ENCODE peak calls at places on chromosome 1, in ten cellular contexts. R is A549, M is tibial nerve, Y is retinal pigment epithelial cell, X is cardiac fibroblast, D is AG04449, P is heart left ventricle, B is psoas muscle, T is bronchial epithelial cell, H is nephron progenitor cell. S is an unnamed sample.

GRCh38 chr1:60503216-60503615 is 429.6 kb upstream of the C1orf87 start:
- DNase-seq in R (no peak), M (no peak), Y (no peak), X (no peak), D (no peak), P (no peak), B (no peak), T (no peak), H (no peak), S (no peak)

GRCh38 chr1:58293388-58293787 is 253.1 kb downstream of the OMA1 start:
- DNase-seq in R (no peak), M (no peak), Y (no peak), X (no peak), D (no peak), P (no peak), B (no peak), T (no peak), H (no peak), S (no peak)

GRCh38 chr1:162720996-162721395 is 69.5 kb upstream of the HSD17B7 start:
- DNase-seq in R (no peak), M (no peak), Y (no peak), X (no peak), D (no peak), P (no peak), B (no peak), T (no peak), H (no peak), S (peak)

GRCh38 chr1:9518454-9518998 is 20.7 kb upstream of the SLC25A33 start:
- DNase-seq in R (no peak), M (no peak), Y (no peak), X (no peak), D (no peak), P (no peak), B (peak), T (no peak), H (no peak), S (no peak)

GRCh38 chr1:21570528-21570875 is 61.3 kb downstream of the ALPL start:
- DNase-seq in R (no peak), M (no peak), Y (no peak), X (no peak), D (no peak), P (no peak), B (no peak), T (no peak), H (no peak), S (no peak)

GRCh38 chr1:236535656-236536293 is 12.0 kb downstream of the LGALS8 start:
- DNase-seq in R (no peak), M (no peak), Y (no peak), X (no peak), D (no peak), P (no peak), B (no peak), T (no peak), H (no peak), S (no peak)

GRCh38 chr1:184112176-184112948 is 60.8 kb downstream of the TSEN15 start:
- DNase-seq in R (no peak), M (no peak), Y (no peak), X (no peak), D (no peak), P (no peak), B (no peak), T (peak), H (no peak), S (no peak)

GRCh38 chr1:38915352-38915948 is 26.2 kb downstream of the RHBDL2 start:
- DNase-seq in R (no peak), M (no peak), Y (no peak), X (no peak), D (no peak), P (no peak), B (no peak), T (peak), H (no peak), S (no peak)

GRCh38 chr1:85894651-85895050 is 186.4 kb upstream of the ZNHIT6 start:
- DNase-seq in R (peak), M (peak), Y (no peak), X (peak), D (no peak), P (no peak), B (no peak), T (peak), H (peak), S (peak)

GRCh38 chr1:3902546-3902945 is 2.5 kb upstream of the C1orf174 start:
- DNase-seq in R (no peak), M (no peak), Y (no peak), X (no peak), D (no peak), P (no peak), B (no peak), T (no peak), H (no peak), S (no peak)

GRCh38 chr1:27004471-27005165 is 8.0 kb downstream of the TENT5B start:
- DNase-seq in R (peak), M (no peak), Y (no peak), X (peak), D (no peak), P (peak), B (no peak), T (no peak), H (peak), S (peak)

GRCh38 chr1:35062518-35063196 is 16.5 kb upstream of the ZMYM1 start:
- DNase-seq in R (peak), M (no peak), Y (no peak), X (peak), D (no peak), P (no peak), B (no peak), T (no peak), H (no peak), S (peak)

GRCh38 chr1:227451062-227451461 is 112.3 kb upstream of the ZNF678 start:
- DNase-seq in R (no peak), M (no peak), Y (no peak), X (no peak), D (no peak), P (no peak), B (no peak), T (no peak), H (no peak), S (no peak)

GRCh38 chr1:206583461-206584264 is 28.6 kb downstream of the EIF2D start:
- DNase-seq in R (peak), M (peak), Y (no peak), X (peak), D (no peak), P (peak), B (peak), T (peak), H (peak), S (peak)

GRCh38 chr1:187032982-187033705 is 204.4 kb downstream of the PLA2G4A start:
- DNase-seq in R (no peak), M (no peak), Y (no peak), X (peak), D (no peak), P (no peak), B (no peak), T (peak), H (no peak), S (no peak)

GRCh38 chr1:155078496-155079209 is at the start of gene EFNA3:
- DNase-seq in R (peak), M (peak), Y (no peak), X (peak), D (no peak), P (peak), B (peak), T (no peak), H (peak), S (no peak)

GRCh38 chr1:65958561-65959350 is 166.1 kb downstream of the PDE4B start:
- DNase-seq in R (peak), M (no peak), Y (no peak), X (peak), D (no peak), P (no peak), B (no peak), T (peak), H (peak), S (peak)

GRCh38 chr1:245605480-245606156 is 450.8 kb downstream of the KIF26B start:
- DNase-seq in R (no peak), M (no peak), Y (no peak), X (peak), D (peak), P (peak), B (no peak), T (peak), H (no peak), S (peak)

GRCh38 chr1:119966020-119966419 is 69.7 kb upstream of the ADAM30 start:
- DNase-seq in R (no peak), M (no peak), Y (no peak), X (peak), D (no peak), P (no peak), B (no peak), T (no peak), H (no peak), S (no peak)

GRCh38 chr1:236315518-236315917 is 33.8 kb upstream of the ERO1B start:
- DNase-seq in R (no peak), M (no peak), Y (no peak), X (no peak), D (no peak), P (no peak), B (no peak), T (no peak), H (no peak), S (no peak)

DNA sequence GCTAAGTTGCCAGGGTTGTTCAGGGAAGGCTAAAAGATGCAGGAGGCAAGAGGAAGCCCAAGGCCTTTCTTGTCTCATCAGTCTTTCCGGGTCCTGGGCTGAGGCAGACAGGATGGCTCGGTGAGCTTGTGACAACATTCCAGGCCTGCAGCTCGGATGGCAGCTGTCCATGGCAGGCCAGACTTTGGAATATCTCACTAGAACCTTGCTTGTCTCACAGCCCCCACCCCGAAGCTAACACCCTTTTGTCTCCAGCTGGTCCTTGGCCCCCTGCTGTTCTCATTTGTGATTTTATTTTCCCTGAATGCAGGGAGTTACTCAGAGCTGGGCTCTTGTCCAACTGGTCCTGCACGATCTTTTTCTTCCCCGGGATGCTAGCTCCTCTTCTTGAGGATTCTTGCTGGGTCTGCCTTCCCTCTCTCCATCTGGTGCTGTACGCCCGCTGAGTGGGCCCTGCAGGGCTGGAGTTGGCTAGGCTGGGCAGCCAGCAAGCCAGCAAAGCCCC is 477.2 kb upstream of the CAMK1G start:
- DNase-seq in R (peak), M (no peak), Y (no peak), X (peak), D (no peak), P (no peak), B (no peak), T (no peak), H (peak), S (peak)
- TF ChIP-seq CTCF in R (no peak), M (no peak), Y (no peak), X (no peak), D (no peak), P (no peak), B (no peak), T (no peak), H (no peak), S (no peak)

DNA sequence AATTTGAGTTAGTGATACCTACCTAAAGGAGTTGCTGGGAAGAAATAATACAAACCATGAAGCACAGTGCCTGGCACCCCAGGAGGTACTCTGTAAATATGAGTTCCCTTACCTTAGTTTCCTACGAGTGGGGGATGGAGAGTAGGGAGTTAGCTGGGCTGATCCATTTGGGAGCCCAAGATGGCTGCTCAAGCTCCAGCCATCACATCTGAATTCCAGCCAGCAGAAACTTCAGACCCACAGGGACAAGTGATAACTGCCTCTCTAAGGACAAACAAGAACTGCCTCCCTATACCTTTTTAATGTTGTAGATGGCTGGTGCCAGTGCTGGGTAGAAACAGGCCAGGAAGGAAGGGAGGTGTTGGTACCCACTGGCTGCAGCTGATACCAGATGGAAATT is 22.7 kb downstream of the HTR6 start:
- DNase-seq in R (no peak), M (no peak), Y (no peak), X (no peak), D (no peak), P (no peak), B (no peak), T (no peak), H (no peak), S (no peak)
- TF ChIP-seq CTCF in R (no peak), M (no peak), Y (no peak), X (no peak), D (no peak), P (no peak), B (no peak), T (no peak), H (no peak), S (no peak)

GRCh38 chr1:41396084-41396483 is 34.9 kb downstream of the FOXO6 start:
- DNase-seq in R (no peak), M (no peak), Y (no peak), X (no peak), D (no peak), P (no peak), B (no peak), T (no peak), H (peak), S (no peak)

GRCh38 chr1:41393993-41394392 is 32.8 kb downstream of the FOXO6 start:
- DNase-seq in R (no peak), M (no peak), Y (no peak), X (no peak), D (no peak), P (no peak), B (no peak), T (no peak), H (no peak), S (no peak)

GRCh38 chr1:41395599-41395956 is 34.3 kb downstream of the FOXO6 start:
- DNase-seq in R (no peak), M (no peak), Y (no peak), X (no peak), D (no peak), P (no peak), B (no peak), T (no peak), H (no peak), S (no peak)

GRCh38 chr1:41394405-41394804 is 33.2 kb downstream of the FOXO6 start:
- DNase-seq in R (no peak), M (no peak), Y (no peak), X (no peak), D (no peak), P (no peak), B (no peak), T (no peak), H (no peak), S (no peak)

GRCh38 chr1:41394918-41395598 is 33.8 kb downstream of the FOXO6 start:
- DNase-seq in R (no peak), M (no peak), Y (no peak), X (peak), D (no peak), P (no peak), B (no peak), T (peak), H (peak), S (no peak)
- TF ChIP-seq CTCF in R (no peak), M (no peak), Y (peak), X (no peak), D (no peak), P (no peak), B (no peak), T (peak), H (no peak), S (peak)

GRCh38 chr1:55064071-55064581 is 24.8 kb downstream of the PCSK9 start:
- DNase-seq in R (no peak), M (no peak), Y (no peak), X (peak), D (no peak), P (no peak), B (no peak), T (peak), H (no peak), S (peak)
- TF ChIP-seq CTCF in R (no peak), M (no peak), Y (no peak), X (peak), D (no peak), P (no peak), B (no peak), T (peak), H (peak), S (peak)

S was measured in HFFc6.